ENCODE peak calls at places on chromosome 10, in four cellular contexts. One of them, this sample, is unnamed.

GRCh38 chr10:86402283-86402931 is 35.8 kb upstream of the GRID1 start:
- DNase-seq in astrocyte: peak; percentile 39
- DNase-seq in mesendoderm: no peak
- DNase-seq in GM23338: peak; percentile 34
- DNase-seq in this sample: no peak

GRCh38 chr10:28564905-28565304 is 32.0 kb downstream of the WAC start:
- DNase-seq in astrocyte: peak; percentile 33
- DNase-seq in GM23338: no peak
- DNase-seq in mesendoderm: no peak
- DNase-seq in this sample: no peak

GRCh38 chr10:28060031-28060607 is 61.2 kb upstream of the ODAD2 start:
- DNase-seq in mesendoderm: no peak
- DNase-seq in GM23338: no peak
- DNase-seq in astrocyte: no peak
- DNase-seq in this sample: no peak

GRCh38 chr10:109250144-109250543 is 673.2 kb downstream of the XPNPEP1 start:
- DNase-seq in GM23338: no peak
- DNase-seq in astrocyte: no peak
- DNase-seq in mesendoderm: no peak
- DNase-seq in this sample: no peak

GRCh38 chr10:131560726-131561390 is 249.3 kb upstream of the TCERG1L start:
- DNase-seq in astrocyte: no peak
- DNase-seq in mesendoderm: no peak
- DNase-seq in GM23338: no peak
- DNase-seq in this sample: no peak

GRCh38 chr10:120979435-120980315 is 128.5 kb downstream of the WDR11 start:
- DNase-seq in astrocyte: no peak
- DNase-seq in GM23338: peak; percentile 92
- DNase-seq in mesendoderm: peak; percentile 45
- DNase-seq in this sample: no peak

GRCh38 chr10:78333362-78334143 is 299.9 kb downstream of the RPS24 start:
- DNase-seq in mesendoderm: no peak
- DNase-seq in astrocyte: no peak
- DNase-seq in GM23338: no peak
- DNase-seq in this sample: no peak

GRCh38 chr10:118900617-118901016 is 128.9 kb upstream of the NANOS1 start:
- DNase-seq in mesendoderm: peak; percentile 9
- DNase-seq in GM23338: peak; percentile 4
- DNase-seq in astrocyte: no peak
- DNase-seq in this sample: no peak

GRCh38 chr10:101222683-101223273 is 6.5 kb downstream of the LBX1 start:
- DNase-seq in astrocyte: no peak
- DNase-seq in GM23338: peak; percentile 49
- DNase-seq in mesendoderm: no peak
- DNase-seq in this sample: no peak

GRCh38 chr10:103967433-103968142 is 648 bp downstream of the SLK start:
- DNase-seq in mesendoderm: peak; percentile 37
- DNase-seq in GM23338: peak; percentile 46
- DNase-seq in astrocyte: peak; percentile 15
- DNase-seq in this sample: no peak

GRCh38 chr10:98589007-98589406 is 142.3 kb upstream of the HPS1 start:
- DNase-seq in astrocyte: no peak
- DNase-seq in GM23338: no peak
- DNase-seq in mesendoderm: no peak
- DNase-seq in this sample: no peak

GRCh38 chr10:98466916-98467505 is 20.3 kb upstream of the HPS1 start:
- DNase-seq in mesendoderm: no peak
- DNase-seq in astrocyte: no peak
- DNase-seq in GM23338: no peak
- DNase-seq in this sample: no peak

GRCh38 chr10:20418286-20418685 is 478.8 kb downstream of the NEBL start:
- DNase-seq in GM23338: no peak
- DNase-seq in astrocyte: no peak
- DNase-seq in mesendoderm: peak; percentile 72
- DNase-seq in this sample: no peak

GRCh38 chr10:129768437-129769355 is 195.4 kb downstream of the EBF3 start:
- DNase-seq in GM23338: peak; percentile 87
- DNase-seq in mesendoderm: peak; percentile 70
- DNase-seq in astrocyte: no peak
- DNase-seq in this sample: no peak

GRCh38 chr10:120456626-120457430 is at the start of gene PLPP4:
- DNase-seq in GM23338: peak; percentile 59
- DNase-seq in mesendoderm: peak; percentile 49
- DNase-seq in astrocyte: peak; percentile 41
- DNase-seq in this sample: no peak

GRCh38 chr10:122240401-122240800 is 30.7 kb upstream of the BTBD16 start:
- DNase-seq in GM23338: no peak
- DNase-seq in mesendoderm: no peak
- DNase-seq in astrocyte: no peak
- DNase-seq in this sample: no peak

GRCh38 chr10:20858292-20859124 is 38.6 kb downstream of the NEBL start:
- DNase-seq in astrocyte: peak; percentile 27
- DNase-seq in GM23338: peak; percentile 56
- DNase-seq in mesendoderm: peak; percentile 25
- DNase-seq in this sample: no peak

GRCh38 chr10:3784510-3785250 is at the start of gene KLF6:
- DNase-seq in astrocyte: no peak
- DNase-seq in mesendoderm: peak; percentile 44
- DNase-seq in GM23338: peak; percentile 37
- DNase-seq in this sample: no peak

GRCh38 chr10:77603529-77603927 is 34.1 kb downstream of the KCNMA1 start:
- DNase-seq in astrocyte: no peak
- DNase-seq in GM23338: peak; percentile 37
- DNase-seq in mesendoderm: peak; percentile 36
- DNase-seq in this sample: no peak

GRCh38 chr10:62071846-62072281 is 170.4 kb downstream of the ARID5B start:
- DNase-seq in astrocyte: peak; percentile 77
- DNase-seq in mesendoderm: no peak
- DNase-seq in GM23338: no peak
- DNase-seq in this sample: no peak

GRCh38 chr10:95560288-95561199 is 627 bp downstream of the SORBS1 start:
- DNase-seq in astrocyte: peak; percentile 47
- DNase-seq in GM23338: peak; percentile 74
- DNase-seq in mesendoderm: peak; percentile 68
- DNase-seq in this sample: peak; percentile 21

GRCh38 chr10:99539820-99540219 is 7.1 kb downstream of the NKX2-3 start:
- DNase-seq in GM23338: no peak
- DNase-seq in mesendoderm: no peak
- DNase-seq in astrocyte: no peak
- DNase-seq in this sample: no peak

GRCh38 chr10:21607907-21608306 is 73.9 kb downstream of the MLLT10 start:
- DNase-seq in mesendoderm: no peak
- DNase-seq in GM23338: no peak
- DNase-seq in astrocyte: no peak
- DNase-seq in this sample: no peak

GRCh38 chr10:104824378-104825006 is 183.4 kb downstream of the SORCS3 start:
- DNase-seq in mesendoderm: peak; percentile 69
- DNase-seq in astrocyte: peak; percentile 27
- DNase-seq in GM23338: peak; percentile 80
- DNase-seq in this sample: no peak

GRCh38 chr10:100740476-100741341 is 4.7 kb upstream of the PAX2 start:
- DNase-seq in astrocyte: no peak
- DNase-seq in mesendoderm: peak; percentile 57
- DNase-seq in GM23338: peak; percentile 72
- DNase-seq in this sample: no peak

GRCh38 chr10:1109795-1110673 is 53.8 kb downstream of the WDR37 start:
- DNase-seq in mesendoderm: peak; percentile 97
- DNase-seq in astrocyte: peak; percentile 86
- DNase-seq in GM23338: peak; percentile 92
- DNase-seq in this sample: peak; percentile 46

GRCh38 chr10:17007381-17007780 is 122.2 kb downstream of the CUBN start:
- DNase-seq in GM23338: no peak
- DNase-seq in astrocyte: no peak
- DNase-seq in mesendoderm: no peak
- DNase-seq in this sample: no peak

GRCh38 chr10:77911535-77912123 is 14.9 kb downstream of the DLG5 start:
- DNase-seq in mesendoderm: no peak
- DNase-seq in GM23338: no peak
- DNase-seq in astrocyte: no peak
- DNase-seq in this sample: peak; percentile 91

GRCh38 chr10:110492069-110492782 is 5.5 kb upstream of the DUSP5 start:
- DNase-seq in mesendoderm: no peak
- DNase-seq in GM23338: no peak
- DNase-seq in astrocyte: no peak
- DNase-seq in this sample: no peak

GRCh38 chr10:98339790-98340189 is 71.8 kb upstream of the LOXL4 start:
- DNase-seq in mesendoderm: no peak
- DNase-seq in GM23338: no peak
- DNase-seq in astrocyte: no peak
- DNase-seq in this sample: no peak

GRCh38 chr10:15411035-15411434 is 39.9 kb upstream of the FAM171A1 start:
- DNase-seq in astrocyte: no peak
- DNase-seq in GM23338: no peak
- DNase-seq in mesendoderm: no peak
- DNase-seq in this sample: no peak

GRCh38 chr10:470339-471003 is 219.0 kb downstream of the DIP2C start:
- DNase-seq in mesendoderm: no peak
- DNase-seq in astrocyte: no peak
- DNase-seq in GM23338: no peak
- DNase-seq in this sample: no peak

GRCh38 chr10:59177862-59178235 is 1.4 kb downstream of the PHYHIPL start:
- DNase-seq in astrocyte: no peak
- DNase-seq in GM23338: no peak
- DNase-seq in mesendoderm: no peak
- DNase-seq in this sample: no peak

GRCh38 chr10:59176241-59177030 is at the start of gene PHYHIPL:
- DNase-seq in GM23338: peak; percentile 68
- DNase-seq in mesendoderm: peak; percentile 60
- DNase-seq in astrocyte: no peak
- DNase-seq in this sample: no peak

GRCh38 chr10:59177031-59177861 is 803 bp downstream of the PHYHIPL start:
- DNase-seq in GM23338: peak; percentile 75
- DNase-seq in mesendoderm: peak; percentile 68
- DNase-seq in astrocyte: peak; percentile 88
- DNase-seq in this sample: no peak

GRCh38 chr10:59173414-59173813 is 3.0 kb upstream of the PHYHIPL start:
- DNase-seq in GM23338: no peak
- DNase-seq in mesendoderm: no peak
- DNase-seq in astrocyte: no peak
- DNase-seq in this sample: no peak

DNA sequence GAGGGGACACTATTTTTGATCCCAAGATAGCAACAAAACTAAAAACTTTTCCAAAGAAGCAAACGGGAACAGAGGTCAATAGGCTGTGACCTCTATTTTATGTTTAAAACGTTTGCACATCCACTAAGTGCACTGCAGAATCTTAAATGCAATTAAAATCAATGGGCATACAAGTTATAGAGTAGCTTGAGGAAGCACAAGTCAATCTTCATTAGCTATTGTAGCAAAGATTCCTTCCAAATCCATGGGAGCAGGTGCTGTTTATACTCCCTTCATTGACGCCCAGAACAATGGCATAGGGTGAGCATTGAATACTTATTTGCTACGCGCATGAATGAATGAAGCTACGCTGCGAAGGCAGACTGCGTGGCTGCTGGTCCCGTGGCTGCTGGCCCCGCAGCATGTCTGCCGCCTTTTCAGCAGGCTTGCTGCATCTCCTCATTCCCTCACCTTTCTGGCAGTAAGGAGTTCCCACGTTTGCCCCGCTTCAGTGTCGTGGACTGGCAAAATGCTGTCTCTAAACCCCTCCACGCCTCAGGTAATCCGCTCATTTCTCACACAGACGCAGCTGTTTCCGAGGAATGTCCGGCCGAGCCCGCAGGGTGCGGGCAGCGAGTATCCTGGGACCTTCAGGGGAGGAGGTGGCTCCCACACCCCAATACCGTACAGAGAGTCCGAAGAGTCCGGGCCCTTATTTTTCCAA is 754 bp upstream of the PHYHIPL start:
- DNase-seq in GM23338: peak; percentile 27
- DNase-seq in mesendoderm: peak; percentile 3
- DNase-seq in astrocyte: no peak
- DNase-seq in this sample: no peak
- H3K4me2 ChIP-seq in GM23338: peak overlapping the region; percentile 78
- H3K4me2 ChIP-seq in mesendoderm: peak overlapping the region; percentile 37
- H3K4me2 ChIP-seq in astrocyte: peak overlapping the region; percentile 83
- H3K4me2 ChIP-seq in this sample: no peak overlapping the region

DNA sequence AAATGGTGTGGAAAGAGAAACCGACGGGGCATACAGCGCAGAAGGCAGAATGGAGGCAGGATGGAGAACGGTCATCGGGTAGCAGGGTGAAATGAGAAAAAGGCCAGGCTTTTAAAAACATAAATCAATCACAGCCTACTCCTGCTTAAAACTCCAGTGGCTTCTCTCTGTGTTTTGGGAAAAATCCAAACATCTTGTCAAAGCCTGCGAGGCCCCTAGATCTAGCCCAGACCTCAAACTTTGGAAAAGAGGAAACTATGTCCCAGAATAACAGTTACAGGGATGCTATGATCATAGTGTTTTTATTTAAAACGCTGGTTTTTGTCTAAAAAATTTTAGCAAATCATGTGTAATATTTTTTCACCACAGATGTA is 41.1 kb downstream of the PPP1R3C start:
- DNase-seq in mesendoderm: no peak
- DNase-seq in GM23338: no peak
- DNase-seq in astrocyte: no peak
- DNase-seq in this sample: no peak
- H3K4me2 ChIP-seq in mesendoderm: no peak overlapping the region
- H3K4me2 ChIP-seq in GM23338: no peak overlapping the region
- H3K4me2 ChIP-seq in astrocyte: peak overlapping the region; percentile 65
- H3K4me2 ChIP-seq in this sample: no peak overlapping the region

GRCh38 chr10:117537436-117537903 is 5.1 kb upstream of the EMX2 start:
- DNase-seq in GM23338: peak; percentile 62
- DNase-seq in astrocyte: no peak
- DNase-seq in mesendoderm: peak; percentile 29
- DNase-seq in this sample: peak; percentile 4
- H3K4me2 ChIP-seq in GM23338: peak overlapping the region; percentile 77
- H3K4me2 ChIP-seq in astrocyte: peak overlapping the region; percentile 73
- H3K4me2 ChIP-seq in mesendoderm: peak overlapping the region; percentile 43
- H3K4me2 ChIP-seq in this sample: no peak overlapping the region

GRCh38 chr10:112295853-112296830 is 12.9 kb downstream of the TECTB start:
- DNase-seq in GM23338: no peak
- DNase-seq in astrocyte: no peak
- DNase-seq in mesendoderm: no peak
- DNase-seq in this sample: no peak

GRCh38 chr10:112296908-112297331 is 13.7 kb downstream of the TECTB start:
- DNase-seq in astrocyte: no peak
- DNase-seq in mesendoderm: no peak
- DNase-seq in GM23338: no peak
- DNase-seq in this sample: no peak

GRCh38 chr10:112302335-112302734 is 19.1 kb downstream of the TECTB start:
- DNase-seq in mesendoderm: no peak
- DNase-seq in GM23338: no peak
- DNase-seq in astrocyte: no peak
- DNase-seq in this sample: no peak

GRCh38 chr10:112298581-112298980 is 15.4 kb downstream of the TECTB start:
- DNase-seq in GM23338: no peak
- DNase-seq in astrocyte: no peak
- DNase-seq in mesendoderm: no peak
- DNase-seq in this sample: no peak

DNA sequence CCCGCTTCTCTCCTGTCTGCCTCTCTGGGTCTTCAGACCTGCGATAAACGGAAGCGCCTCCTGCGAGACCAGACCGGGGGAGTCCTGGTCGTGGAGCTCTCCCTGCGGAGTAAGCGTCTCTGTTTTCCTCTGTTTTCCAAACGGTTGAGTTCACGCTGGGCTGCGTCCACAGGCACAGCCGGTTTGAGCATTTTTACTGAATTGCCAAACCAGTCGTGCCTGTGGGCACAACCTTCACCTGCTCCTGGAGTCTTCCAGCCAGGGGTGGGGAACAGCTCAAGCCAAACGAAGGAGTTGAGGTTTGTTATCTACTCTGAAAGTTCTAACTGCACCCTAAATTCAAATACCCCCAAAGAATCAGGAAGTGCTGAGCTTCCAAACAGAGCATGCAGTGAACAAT is 16.3 kb downstream of the TECTB start:
- DNase-seq in astrocyte: no peak
- DNase-seq in GM23338: no peak
- DNase-seq in mesendoderm: no peak
- DNase-seq in this sample: no peak
- H3K4me2 ChIP-seq in astrocyte: no peak overlapping the region
- H3K4me2 ChIP-seq in GM23338: no peak overlapping the region
- H3K4me2 ChIP-seq in mesendoderm: no peak overlapping the region
- H3K4me2 ChIP-seq in this sample: no peak overlapping the region

This sample was measured in PC-9.